ENCODE peak calls at places on chromosome 2, in nine cellular contexts. One of them, this sample, is unnamed.

GRCh38 chr2:237421542-237422047 is 7.6 kb upstream of the COL6A3 start:
- DNase-seq in GM10248: peak
- DNase-seq in NCI-H510A treated with DMSO at 0.1 percent for 48 hours: peak
- DNase-seq in NCI-H2029 treated with DMSO at 0.1 percent for 48 hours: peak
- DNase-seq in heart right ventricle: peak
- DNase-seq in CD8-positive, alpha-beta T cell: peak
- DNase-seq in AG04450: peak
- DNase-seq in activated CD4-positive, alpha-beta T cell treated with anti-CD3 and anti-CD28 coated beads, Interleukin-2, amount 50 U/mL, for 1 hour: peak
- DNase-seq in brain pericyte: peak
- DNase-seq in this sample: peak

GRCh38 chr2:9291331-9291730 is 84.7 kb downstream of the ASAP2 start:
- DNase-seq in GM10248: no peak
- DNase-seq in NCI-H510A treated with DMSO at 0.1 percent for 48 hours: no peak
- DNase-seq in NCI-H2029 treated with DMSO at 0.1 percent for 48 hours: no peak
- DNase-seq in heart right ventricle: no peak
- DNase-seq in CD8-positive, alpha-beta T cell: no peak
- DNase-seq in AG04450: no peak
- DNase-seq in activated CD4-positive, alpha-beta T cell treated with anti-CD3 and anti-CD28 coated beads, Interleukin-2, amount 50 U/mL, for 1 hour: no peak
- DNase-seq in brain pericyte: no peak
- DNase-seq in this sample: no peak

GRCh38 chr2:8535821-8536685 is 145.8 kb upstream of the ID2 start:
- DNase-seq in GM10248: no peak
- DNase-seq in NCI-H510A treated with DMSO at 0.1 percent for 48 hours: no peak
- DNase-seq in NCI-H2029 treated with DMSO at 0.1 percent for 48 hours: no peak
- DNase-seq in heart right ventricle: no peak
- DNase-seq in CD8-positive, alpha-beta T cell: no peak
- DNase-seq in AG04450: no peak
- DNase-seq in activated CD4-positive, alpha-beta T cell treated with anti-CD3 and anti-CD28 coated beads, Interleukin-2, amount 50 U/mL, for 1 hour: no peak
- DNase-seq in brain pericyte: no peak
- DNase-seq in this sample: no peak

GRCh38 chr2:36892805-36893204 is 73.5 kb downstream of the STRN start:
- DNase-seq in GM10248: no peak
- DNase-seq in NCI-H510A treated with DMSO at 0.1 percent for 48 hours: no peak
- DNase-seq in NCI-H2029 treated with DMSO at 0.1 percent for 48 hours: no peak
- DNase-seq in heart right ventricle: no peak
- DNase-seq in CD8-positive, alpha-beta T cell: no peak
- DNase-seq in AG04450: no peak
- DNase-seq in activated CD4-positive, alpha-beta T cell treated with anti-CD3 and anti-CD28 coated beads, Interleukin-2, amount 50 U/mL, for 1 hour: no peak
- DNase-seq in brain pericyte: no peak
- DNase-seq in this sample: no peak

GRCh38 chr2:77813614-77814013 is 291.4 kb upstream of the LRRTM4 start:
- DNase-seq in GM10248: no peak
- DNase-seq in NCI-H510A treated with DMSO at 0.1 percent for 48 hours: no peak
- DNase-seq in NCI-H2029 treated with DMSO at 0.1 percent for 48 hours: no peak
- DNase-seq in heart right ventricle: no peak
- DNase-seq in CD8-positive, alpha-beta T cell: no peak
- DNase-seq in AG04450: no peak
- DNase-seq in activated CD4-positive, alpha-beta T cell treated with anti-CD3 and anti-CD28 coated beads, Interleukin-2, amount 50 U/mL, for 1 hour: no peak
- DNase-seq in brain pericyte: no peak
- DNase-seq in this sample: no peak

GRCh38 chr2:190789074-190790004 is 91.3 kb upstream of the GLS start:
- DNase-seq in GM10248: no peak
- DNase-seq in NCI-H510A treated with DMSO at 0.1 percent for 48 hours: no peak
- DNase-seq in NCI-H2029 treated with DMSO at 0.1 percent for 48 hours: no peak
- DNase-seq in heart right ventricle: no peak
- DNase-seq in CD8-positive, alpha-beta T cell: no peak
- DNase-seq in AG04450: no peak
- DNase-seq in activated CD4-positive, alpha-beta T cell treated with anti-CD3 and anti-CD28 coated beads, Interleukin-2, amount 50 U/mL, for 1 hour: no peak
- DNase-seq in brain pericyte: no peak
- DNase-seq in this sample: no peak

GRCh38 chr2:24850944-24851343 is 57.7 kb downstream of the CENPO start:
- DNase-seq in GM10248: no peak
- DNase-seq in NCI-H510A treated with DMSO at 0.1 percent for 48 hours: no peak
- DNase-seq in NCI-H2029 treated with DMSO at 0.1 percent for 48 hours: no peak
- DNase-seq in heart right ventricle: peak
- DNase-seq in CD8-positive, alpha-beta T cell: no peak
- DNase-seq in AG04450: no peak
- DNase-seq in activated CD4-positive, alpha-beta T cell treated with anti-CD3 and anti-CD28 coated beads, Interleukin-2, amount 50 U/mL, for 1 hour: no peak
- DNase-seq in brain pericyte: no peak
- DNase-seq in this sample: no peak

GRCh38 chr2:232634319-232635150 is 1.1 kb downstream of the EFHD1 start:
- DNase-seq in GM10248: no peak
- DNase-seq in NCI-H510A treated with DMSO at 0.1 percent for 48 hours: no peak
- DNase-seq in NCI-H2029 treated with DMSO at 0.1 percent for 48 hours: no peak
- DNase-seq in heart right ventricle: peak
- DNase-seq in CD8-positive, alpha-beta T cell: no peak
- DNase-seq in AG04450: no peak
- DNase-seq in activated CD4-positive, alpha-beta T cell treated with anti-CD3 and anti-CD28 coated beads, Interleukin-2, amount 50 U/mL, for 1 hour: no peak
- DNase-seq in brain pericyte: no peak
- DNase-seq in this sample: no peak

GRCh38 chr2:108370080-108370479 is 7.7 kb upstream of the SULT1C4 start:
- DNase-seq in GM10248: no peak
- DNase-seq in NCI-H510A treated with DMSO at 0.1 percent for 48 hours: no peak
- DNase-seq in NCI-H2029 treated with DMSO at 0.1 percent for 48 hours: no peak
- DNase-seq in heart right ventricle: no peak
- DNase-seq in CD8-positive, alpha-beta T cell: no peak
- DNase-seq in AG04450: no peak
- DNase-seq in activated CD4-positive, alpha-beta T cell treated with anti-CD3 and anti-CD28 coated beads, Interleukin-2, amount 50 U/mL, for 1 hour: no peak
- DNase-seq in brain pericyte: no peak
- DNase-seq in this sample: no peak

GRCh38 chr2:11365096-11365856 is 20.8 kb upstream of the ROCK2 start:
- DNase-seq in GM10248: no peak
- DNase-seq in NCI-H510A treated with DMSO at 0.1 percent for 48 hours: no peak
- DNase-seq in NCI-H2029 treated with DMSO at 0.1 percent for 48 hours: no peak
- DNase-seq in heart right ventricle: no peak
- DNase-seq in CD8-positive, alpha-beta T cell: no peak
- DNase-seq in AG04450: no peak
- DNase-seq in activated CD4-positive, alpha-beta T cell treated with anti-CD3 and anti-CD28 coated beads, Interleukin-2, amount 50 U/mL, for 1 hour: no peak
- DNase-seq in brain pericyte: no peak
- DNase-seq in this sample: no peak

GRCh38 chr2:121099329-121100318 is 185.4 kb downstream of the TFCP2L1 start:
- DNase-seq in GM10248: no peak
- DNase-seq in NCI-H510A treated with DMSO at 0.1 percent for 48 hours: peak
- DNase-seq in NCI-H2029 treated with DMSO at 0.1 percent for 48 hours: no peak
- DNase-seq in heart right ventricle: peak
- DNase-seq in CD8-positive, alpha-beta T cell: no peak
- DNase-seq in AG04450: no peak
- DNase-seq in activated CD4-positive, alpha-beta T cell treated with anti-CD3 and anti-CD28 coated beads, Interleukin-2, amount 50 U/mL, for 1 hour: no peak
- DNase-seq in brain pericyte: no peak
- DNase-seq in this sample: no peak